ENCODE peak calls at places on chromosomes 11 and 22, in eight cellular contexts. O is NCI-H460, T is pancreas, D is activated T-cell treated with anti-CD3 and anti-CD28 coated beads for 1 hour, F is NCI-H146, E is globus pallidus, K is NCI-H510A treated with DMSO at 0.1 percent for 48 hours, P is left lobe of liver. N is an unnamed sample.

GRCh38 chr11:70915158-70915795 is 337.1 kb downstream of the SHANK2 start:
- DNase-seq in O (no peak), T (no peak), D (no peak), F (no peak), E (no peak), K (no peak), P (no peak), N (no peak)

GRCh38 chr11:45820211-45820857 is 15.4 kb downstream of the SLC35C1 start:
- DNase-seq in O (no peak), T (no peak), D (no peak), F (no peak), E (no peak), K (no peak), P (no peak), N (no peak)

GRCh38 chr11:45722144-45722543 is 56.7 kb upstream of the CHST1 start:
- DNase-seq in O (no peak), T (no peak), D (no peak), F (peak; percentile 61), E (no peak), K (no peak), P (no peak), N (no peak)

GRCh38 chr22:17266261-17266971 is 47.2 kb upstream of the ADA2 start:
- DNase-seq in O (no peak), T (no peak), D (no peak), F (peak; percentile 73), E (no peak), K (peak; percentile 33), P (no peak), N (no peak)

GRCh38 chr11:96763244-96763643 is 373.4 kb downstream of the JRKL start:
- DNase-seq in O (no peak), T (no peak), D (no peak), F (no peak), E (no peak), K (no peak), P (no peak), N (no peak)

GRCh38 chr22:48357961-48358360 is 1469.7 kb downstream of the BRD1 start:
- DNase-seq in O (no peak), T (no peak), D (no peak), F (no peak), E (no peak), K (no peak), P (no peak), N (no peak)

GRCh38 chr22:35381424-35381772 is 502 bp downstream of the HMOX1 start:
- DNase-seq in O (no peak), T (no peak), D (no peak), F (no peak), E (no peak), K (no peak), P (no peak), N (no peak)

GRCh38 chr11:44150395-44150794 is 54.9 kb downstream of the EXT2 start:
- DNase-seq in O (no peak), T (no peak), D (no peak), F (no peak), E (no peak), K (no peak), P (no peak), N (no peak)

GRCh38 chr22:38051261-38051660 is 5.9 kb upstream of the PICK1 start:
- DNase-seq in O (no peak), T (no peak), D (no peak), F (no peak), E (no peak), K (no peak), P (no peak), N (no peak)

GRCh38 chr22:30196867-30197336 is 49.7 kb downstream of the LIF start:
- DNase-seq in O (no peak), T (no peak), D (no peak), F (no peak), E (no peak), K (no peak), P (peak; percentile 29), N (no peak)

GRCh38 chr11:117217141-117217609 is 14.7 kb downstream of the PCSK7 start:
- DNase-seq in O (no peak), T (no peak), D (no peak), F (no peak), E (no peak), K (no peak), P (no peak), N (no peak)

GRCh38 chr11:121844016-121844415 is 272.0 kb downstream of the BLID start:
- DNase-seq in O (no peak), T (no peak), D (no peak), F (no peak), E (peak; percentile 17), K (no peak), P (no peak), N (no peak)

GRCh38 chr11:72493426-72494108 is 59.2 kb upstream of the CLPB start:
- DNase-seq in O (no peak), T (no peak), D (no peak), F (no peak), E (no peak), K (no peak), P (no peak), N (no peak)